ENCODE peak calls at places on chromosomes 1 and 21, in ten cellular contexts. Z is OCI-LY7; A is Peyer's patch; V is tibial nerve; J is heart right ventricle; T is CD8-positive, alpha-beta T cell; U is cardiac muscle cell; N is MM.1S; R is upper lobe of right lung; D is osteoblast. F is an unnamed sample.

GRCh38 chr21:37208741-37209225 is 58.4 kb downstream of the VPS26C start:
- DNase-seq in Z (no peak), A (peak; percentile 42), V (no peak), J (peak; percentile 44), T (no peak), U (no peak), N (no peak), R (no peak), D (no peak), F (no peak)

GRCh38 chr21:24118738-24119470 is 1488.4 kb downstream of the MRPL39 start:
- DNase-seq in Z (no peak), A (no peak), V (no peak), J (no peak), T (no peak), U (no peak), N (no peak), R (no peak), D (no peak), F (no peak)

GRCh38 chr1:117150316-117150715 is 28.8 kb upstream of the TRIM45 start:
- DNase-seq in Z (no peak), A (no peak), V (no peak), J (no peak), T (no peak), U (no peak), N (no peak), R (no peak), D (no peak), F (no peak)

GRCh38 chr1:234111458-234112142 is 207.1 kb downstream of the SLC35F3 start:
- DNase-seq in Z (no peak), A (no peak), V (no peak), J (peak; percentile 27), T (no peak), U (peak; percentile 83), N (no peak), R (peak; percentile 68), D (peak; percentile 65), F (peak; percentile 93)

GRCh38 chr21:37677006-37677405 is 239.3 kb downstream of the KCNJ6 start:
- DNase-seq in Z (no peak), A (no peak), V (no peak), J (no peak), T (no peak), U (no peak), N (no peak), R (no peak), D (no peak), F (no peak)

GRCh38 chr1:114181356-114181755 is 27.7 kb upstream of the SYT6 start:
- DNase-seq in Z (no peak), A (no peak), V (no peak), J (no peak), T (no peak), U (no peak), N (no peak), R (no peak), D (no peak), F (peak; percentile 58)

GRCh38 chr1:62906428-62906886 is 122.5 kb downstream of the ATG4C start:
- DNase-seq in Z (peak; percentile 3), A (no peak), V (no peak), J (no peak), T (no peak), U (peak; percentile 47), N (no peak), R (no peak), D (peak; percentile 0), F (peak; percentile 72)

GRCh38 chr21:46001821-46002681 is 20.5 kb downstream of the COL6A1 start:
- DNase-seq in Z (no peak), A (peak; percentile 13), V (peak; percentile 14), J (peak; percentile 15), T (peak; percentile 8), U (no peak), N (no peak), R (no peak), D (peak; percentile 65), F (peak; percentile 39)

GRCh38 chr1:101112051-101112770 is 86.6 kb upstream of the DPH5 start:
- DNase-seq in Z (peak; percentile 35), A (peak; percentile 74), V (no peak), J (peak; percentile 48), T (peak; percentile 73), U (no peak), N (peak; percentile 20), R (peak; percentile 62), D (no peak), F (no peak)

GRCh38 chr1:235865565-235866206 is 1.0 kb downstream of the LYST start:
- DNase-seq in Z (no peak), A (no peak), V (no peak), J (no peak), T (no peak), U (peak; percentile 5), N (no peak), R (no peak), D (no peak), F (no peak)

GRCh38 chr1:44655609-44656008 is 18.7 kb downstream of the TMEM53 start:
- DNase-seq in Z (peak; percentile 45), A (no peak), V (no peak), J (no peak), T (no peak), U (peak; percentile 39), N (no peak), R (no peak), D (peak; percentile 88), F (peak; percentile 85)

GRCh38 chr1:180507826-180508724 is 5.7 kb upstream of the ACBD6 start:
- DNase-seq in Z (no peak), A (no peak), V (no peak), J (no peak), T (no peak), U (no peak), N (no peak), R (no peak), D (peak; percentile 84), F (no peak)
- TF ChIP-seq CTCF in Z (peak; percentile 45), A (no peak), V (no peak), J (no peak), T (no peak), U (no peak), N (peak; percentile 38), R (no peak), D (no peak), F (no peak)

GRCh38 chr1:165773324-165773965 is 4.8 kb upstream of the TMCO1 start:
- DNase-seq in Z (no peak), A (no peak), V (no peak), J (no peak), T (no peak), U (no peak), N (peak; percentile 4), R (no peak), D (peak; percentile 72), F (no peak)

GRCh38 chr1:165763442-165763841 is 5.2 kb downstream of the TMCO1 start:
- DNase-seq in Z (no peak), A (no peak), V (no peak), J (no peak), T (no peak), U (no peak), N (peak; percentile 0), R (no peak), D (no peak), F (no peak)

GRCh38 chr1:165764277-165764676 is 4.4 kb downstream of the TMCO1 start:
- DNase-seq in Z (no peak), A (no peak), V (no peak), J (no peak), T (no peak), U (no peak), N (peak; percentile 3), R (no peak), D (no peak), F (no peak)

GRCh38 chr1:165772739-165773138 is 4.1 kb upstream of the TMCO1 start:
- DNase-seq in Z (no peak), A (no peak), V (no peak), J (no peak), T (no peak), U (no peak), N (no peak), R (no peak), D (no peak), F (no peak)

DNA sequence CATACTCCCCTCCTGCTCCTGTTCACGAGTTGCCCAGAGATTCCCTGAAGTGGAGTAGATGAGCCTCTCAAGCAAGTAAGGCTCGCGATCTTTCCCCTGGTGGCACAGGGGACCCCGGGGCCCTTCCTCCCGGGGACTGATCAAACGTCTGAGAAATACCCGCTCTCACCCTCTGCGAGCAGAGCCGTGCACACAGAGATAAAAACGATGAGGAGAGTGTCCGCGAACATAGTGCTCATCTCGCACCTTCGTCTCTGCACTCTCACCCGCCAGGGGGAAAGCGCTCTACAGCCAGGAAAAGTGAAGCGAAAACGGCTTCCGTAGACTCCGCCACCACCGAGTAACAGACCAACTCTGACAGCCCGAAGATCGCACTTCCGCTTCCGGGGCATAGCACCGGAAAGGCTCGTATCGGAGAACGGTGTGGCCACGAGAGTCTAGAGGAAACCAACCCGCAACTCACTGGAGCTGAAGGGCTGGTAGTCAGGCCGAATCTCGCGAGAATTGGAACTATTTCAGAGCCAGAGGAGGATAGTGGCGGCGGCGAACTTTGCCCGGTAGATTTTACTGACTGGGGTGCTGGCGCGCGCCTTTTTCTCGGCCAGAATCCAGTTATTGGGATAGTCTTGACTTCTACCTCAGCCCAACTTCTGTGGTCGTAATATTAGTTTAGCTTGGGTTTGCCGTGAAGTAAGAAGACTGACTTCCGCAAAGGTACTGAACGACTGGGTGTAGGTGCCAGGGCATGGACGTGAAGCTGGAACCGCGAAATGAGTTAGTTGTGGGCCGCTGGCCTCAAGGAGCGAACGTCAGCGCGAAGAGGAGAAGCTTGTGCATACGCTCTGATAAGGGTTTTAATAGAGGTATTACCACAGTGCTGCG is at the start of gene TMCO1:
- DNase-seq in Z (peak; percentile 99), A (peak; percentile 97), V (peak; percentile 86), J (peak; percentile 88), T (peak; percentile 94), U (peak; percentile 99), N (peak; percentile 100), R (peak; percentile 96), D (peak; percentile 92), F (peak; percentile 98)
- H3K36me3 ChIP-seq in Z (peaks cover 40% of the 10 kb centered on the region), A (no peaks in the 10 kb centered on the region), V (peaks cover 35% of the 10 kb centered on the region), J (no peaks in the 10 kb centered on the region), T (peaks cover 5% of the 10 kb centered on the region), U (peaks cover 4% of the 10 kb centered on the region), N (peaks cover 9% of the 10 kb centered on the region), R (peaks cover 39% of the 10 kb centered on the region), D (peaks cover 31% of the 10 kb centered on the region), F (peaks cover 37% of the 10 kb centered on the region)

DNA sequence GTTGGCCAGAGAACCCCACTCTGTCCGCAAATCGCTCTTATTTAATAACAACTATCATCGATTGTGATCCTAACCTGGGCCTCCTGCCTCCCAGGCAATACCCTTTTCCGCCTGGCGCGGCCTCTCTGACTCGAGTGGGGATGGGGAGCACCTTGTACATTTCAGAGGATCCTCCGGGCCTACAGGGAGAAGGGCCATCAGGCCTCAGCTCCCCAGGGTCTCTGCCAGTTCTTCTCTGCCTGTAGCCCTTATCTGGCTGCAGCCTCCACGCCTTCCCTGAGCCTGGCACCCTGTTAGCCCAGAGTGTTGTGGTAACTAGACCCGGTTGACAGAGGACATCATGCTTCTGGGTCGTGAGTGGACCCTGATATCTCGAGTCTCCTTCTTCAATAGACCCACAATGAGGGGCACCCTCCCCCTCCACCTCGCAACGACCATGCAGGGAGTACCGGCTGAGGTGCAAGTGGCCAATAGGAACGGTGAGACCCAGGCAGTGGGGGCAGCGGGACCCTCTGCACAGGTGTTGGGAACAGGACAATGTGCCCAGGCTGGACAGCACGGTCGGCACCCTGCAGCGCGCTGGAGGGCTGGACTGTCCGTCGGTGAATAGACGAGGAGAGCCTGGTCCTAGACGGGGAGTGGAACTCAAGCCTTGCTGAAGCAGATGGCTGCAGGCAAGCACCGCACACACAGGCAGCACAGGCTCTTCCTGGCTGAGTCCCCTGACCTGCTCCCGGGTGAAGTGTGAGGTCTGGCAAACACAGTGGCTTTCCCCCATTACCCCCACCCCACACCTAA is 7.1 kb upstream of the CRYBG2 start:
- DNase-seq in Z (no peak), A (no peak), V (no peak), J (no peak), T (no peak), U (no peak), N (no peak), R (no peak), D (peak; percentile 55), F (no peak)
- H3K4me3 ChIP-seq in Z (no peak overlapping the region), A (peak overlapping the region; percentile 29), V (peak overlapping the region; percentile 16), J (peak overlapping the region; percentile 25), T (peak overlapping the region; percentile 64), U (peak overlapping the region; percentile 15), N (no peak overlapping the region), R (peak overlapping the region; percentile 28), D (no peak overlapping the region), F (peak overlapping the region; percentile 67)

GRCh38 chr1:51044834-51045233 is 57.2 kb upstream of the C1orf185 start:
- DNase-seq in Z (peak; percentile 49), A (no peak), V (no peak), J (no peak), T (no peak), U (no peak), N (no peak), R (no peak), D (no peak), F (no peak)
- TF ChIP-seq CTCF in Z (peak; percentile 83), A (peak; percentile 28), V (peak; percentile 17), J (peak; percentile 42), T (no peak), U (peak; percentile 6), N (peak; percentile 9), R (peak; percentile 44), D (peak; percentile 36), F (peak; percentile 29)